ENCODE peak calls at places on chromosome 22, in eight cellular contexts. G is RKO; L is activated effector memory CD4-positive, alpha-beta T cell treated with Interleukin-2 at 50 U/mL for 16 hours; Y is spleen; C is substantia nigra; B is stimulated activated CD8-positive, alpha-beta memory T cell treated with anti-CD3 and anti-CD28 coated beads, Interleukin-12 subunit alpha, Interleukin-12 subunit beta, amount 100 ng/mL, for 1 hour; S is NCI-H1105 treated with DMSO at 0.1 percent for 48 hours; W is HL-60. X is an unnamed sample.

GRCh38 chr22:33110562-33111163 is 52.5 kb upstream of the SYN3 start:
- DNase-seq in G (no peak), L (no peak), Y (no peak), C (no peak), B (no peak), S (no peak), W (no peak), X (no peak)

GRCh38 chr22:21051836-21052400 is 6.2 kb downstream of the LRRC74B start:
- DNase-seq in G (no peak), L (no peak), Y (peak; percentile 45), C (no peak), B (no peak), S (no peak), W (no peak), X (no peak)

GRCh38 chr22:33504941-33505647 is 415.2 kb downstream of the LARGE1 start:
- DNase-seq in G (no peak), L (no peak), Y (no peak), C (no peak), B (no peak), S (no peak), W (no peak), X (no peak)

GRCh38 chr22:34993548-34993947 is 72.4 kb upstream of the ISX start:
- DNase-seq in G (no peak), L (no peak), Y (no peak), C (no peak), B (no peak), S (no peak), W (no peak), X (no peak)

GRCh38 chr22:40001800-40002577 is 7.2 kb downstream of the FAM83F start:
- DNase-seq in G (no peak), L (no peak), Y (no peak), C (no peak), B (no peak), S (no peak), W (no peak), X (no peak)

GRCh38 chr22:23068096-23068831 is 2.1 kb upstream of the GNAZ start:
- DNase-seq in G (no peak), L (no peak), Y (peak; percentile 58), C (no peak), B (no peak), S (no peak), W (no peak), X (no peak)

GRCh38 chr22:31937328-31937727 is 7.0 kb upstream of the YWHAH start:
- DNase-seq in G (no peak), L (no peak), Y (peak; percentile 43), C (no peak), B (no peak), S (no peak), W (no peak), X (no peak)

GRCh38 chr22:29617922-29618629 is 14.6 kb downstream of the NF2 start:
- DNase-seq in G (no peak), L (no peak), Y (no peak), C (no peak), B (no peak), S (peak; percentile 23), W (no peak), X (no peak)

GRCh38 chr22:26707090-26707489 is 49.7 kb downstream of the MIAT start:
- DNase-seq in G (no peak), L (no peak), Y (no peak), C (no peak), B (no peak), S (no peak), W (no peak), X (no peak)

GRCh38 chr22:26894766-26895485 is 237.5 kb downstream of the MIAT start:
- DNase-seq in G (peak; percentile 37), L (no peak), Y (no peak), C (no peak), B (no peak), S (no peak), W (no peak), X (no peak)

GRCh38 chr22:26134654-26135330 is 34.5 kb upstream of the SEZ6L start:
- DNase-seq in G (peak; percentile 16), L (no peak), Y (no peak), C (no peak), B (no peak), S (no peak), W (no peak), X (peak; percentile 0)

GRCh38 chr22:19596680-19597398 is 72.6 kb upstream of the CLDN5 start:
- DNase-seq in G (no peak), L (no peak), Y (peak; percentile 74), C (no peak), B (no peak), S (no peak), W (no peak), X (no peak)

GRCh38 chr22:47090591-47091240 is 328.3 kb downstream of the TBC1D22A start:
- DNase-seq in G (no peak), L (no peak), Y (no peak), C (no peak), B (no peak), S (peak; percentile 22), W (no peak), X (no peak)

GRCh38 chr22:49983148-49984042 is 22.8 kb downstream of the PIM3 start:
- DNase-seq in G (no peak), L (no peak), Y (peak; percentile 81), C (no peak), B (no peak), S (no peak), W (no peak), X (no peak)

GRCh38 chr22:35868938-35869337 is 151.3 kb downstream of the APOL5 start:
- DNase-seq in G (no peak), L (no peak), Y (no peak), C (no peak), B (no peak), S (no peak), W (no peak), X (no peak)

GRCh38 chr22:22943521-22944267 is 56.1 kb downstream of the IGLL5 start:
- DNase-seq in G (no peak), L (no peak), Y (no peak), C (no peak), B (no peak), S (no peak), W (no peak), X (no peak)

X was measured in AML-193.